ENCODE peak calls at places on chromosomes 6 and 20, in ten cellular contexts. One of them, this sample, is unnamed.

GRCh38 chr6:17972978-17973622 is 14.3 kb downstream of the KIF13A start:
- ATAC-seq in body of pancreas: no peak
- ATAC-seq in gastrocnemius medialis: no peak
- ATAC-seq in HCT116: no peak
- ATAC-seq in A549: no peak
- ATAC-seq in heart left ventricle: peak; percentile 77
- ATAC-seq in K562: peak; percentile 13
- ATAC-seq in GM12878: no peak
- ATAC-seq in right lobe of liver: no peak
- ATAC-seq in upper lobe of left lung: no peak
- ATAC-seq in this sample: no peak

GRCh38 chr6:7615611-7616383 is 25.8 kb downstream of the SNRNP48 start:
- ATAC-seq in body of pancreas: peak; percentile 79
- ATAC-seq in gastrocnemius medialis: peak; percentile 51
- ATAC-seq in HCT116: peak; percentile 74
- ATAC-seq in A549: peak; percentile 80
- ATAC-seq in heart left ventricle: peak; percentile 60
- ATAC-seq in K562: peak; percentile 80
- ATAC-seq in GM12878: peak; percentile 57
- ATAC-seq in right lobe of liver: peak; percentile 80
- ATAC-seq in upper lobe of left lung: no peak
- ATAC-seq in this sample: no peak

GRCh38 chr6:160420969-160421556 is 72.9 kb downstream of the SLC22A3 start:
- ATAC-seq in body of pancreas: no peak
- ATAC-seq in gastrocnemius medialis: no peak
- ATAC-seq in HCT116: no peak
- ATAC-seq in A549: no peak
- ATAC-seq in heart left ventricle: peak; percentile 57
- ATAC-seq in K562: no peak
- ATAC-seq in GM12878: no peak
- ATAC-seq in right lobe of liver: no peak
- ATAC-seq in upper lobe of left lung: no peak
- ATAC-seq in this sample: peak; percentile 58

GRCh38 chr20:51001697-51002265 is 21.1 kb downstream of the KCNG1 start:
- ATAC-seq in body of pancreas: no peak
- ATAC-seq in gastrocnemius medialis: no peak
- ATAC-seq in HCT116: no peak
- ATAC-seq in A549: no peak
- ATAC-seq in heart left ventricle: no peak
- ATAC-seq in K562: no peak
- ATAC-seq in GM12878: no peak
- ATAC-seq in right lobe of liver: no peak
- ATAC-seq in upper lobe of left lung: no peak
- ATAC-seq in this sample: no peak

GRCh38 chr6:33335916-33336315 is 18.4 kb upstream of the ZBTB22 start:
- ATAC-seq in body of pancreas: no peak
- ATAC-seq in gastrocnemius medialis: no peak
- ATAC-seq in HCT116: no peak
- ATAC-seq in A549: no peak
- ATAC-seq in heart left ventricle: no peak
- ATAC-seq in K562: no peak
- ATAC-seq in GM12878: peak; percentile 27
- ATAC-seq in right lobe of liver: no peak
- ATAC-seq in upper lobe of left lung: no peak
- ATAC-seq in this sample: no peak

GRCh38 chr20:40634891-40635290 is 54.1 kb downstream of the MAFB start:
- ATAC-seq in body of pancreas: peak; percentile 24
- ATAC-seq in gastrocnemius medialis: no peak
- ATAC-seq in HCT116: no peak
- ATAC-seq in A549: no peak
- ATAC-seq in heart left ventricle: no peak
- ATAC-seq in K562: no peak
- ATAC-seq in GM12878: no peak
- ATAC-seq in right lobe of liver: peak; percentile 74
- ATAC-seq in upper lobe of left lung: no peak
- ATAC-seq in this sample: no peak

GRCh38 chr20:43189614-43190331 is at the start of gene PTPRT:
- ATAC-seq in body of pancreas: no peak
- ATAC-seq in gastrocnemius medialis: no peak
- ATAC-seq in HCT116: no peak
- ATAC-seq in A549: no peak
- ATAC-seq in heart left ventricle: no peak
- ATAC-seq in K562: no peak
- ATAC-seq in GM12878: no peak
- ATAC-seq in right lobe of liver: no peak
- ATAC-seq in upper lobe of left lung: no peak
- ATAC-seq in this sample: no peak

GRCh38 chr6:73857341-73857890 is 161.4 kb downstream of the CD109 start:
- ATAC-seq in body of pancreas: no peak
- ATAC-seq in gastrocnemius medialis: no peak
- ATAC-seq in HCT116: no peak
- ATAC-seq in A549: no peak
- ATAC-seq in heart left ventricle: peak; percentile 38
- ATAC-seq in K562: no peak
- ATAC-seq in GM12878: no peak
- ATAC-seq in right lobe of liver: no peak
- ATAC-seq in upper lobe of left lung: no peak
- ATAC-seq in this sample: no peak

DNA sequence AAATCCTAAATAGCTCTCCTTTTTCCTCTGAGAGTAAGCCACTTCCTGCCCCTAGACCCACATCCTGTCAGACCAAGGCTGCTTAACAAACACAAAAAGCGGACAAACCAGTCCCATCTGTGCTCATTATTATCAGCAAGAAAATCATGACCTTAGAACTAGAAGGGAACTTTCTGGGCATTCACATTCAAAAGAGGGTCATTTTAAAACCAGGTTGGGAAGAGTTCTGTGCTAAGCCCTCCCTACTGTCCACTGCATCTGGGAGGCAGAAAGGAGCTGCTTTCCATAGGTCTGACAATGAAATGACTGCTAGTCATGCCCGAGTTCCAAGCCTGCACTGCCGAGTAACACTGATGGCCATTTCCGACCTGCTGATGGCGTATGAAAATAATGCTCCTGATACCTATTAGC is 15.4 kb downstream of the EZR start:
- ATAC-seq in body of pancreas: no peak
- ATAC-seq in gastrocnemius medialis: no peak
- ATAC-seq in HCT116: peak; percentile 13
- ATAC-seq in A549: no peak
- ATAC-seq in heart left ventricle: no peak
- ATAC-seq in K562: peak; percentile 31
- ATAC-seq in GM12878: peak; percentile 65
- ATAC-seq in right lobe of liver: no peak
- ATAC-seq in upper lobe of left lung: peak; percentile 38
- ATAC-seq in this sample: no peak
- TF ChIP-seq POLR2A in body of pancreas: no peak
- TF ChIP-seq POLR2A in gastrocnemius medialis: no peak
- TF ChIP-seq POLR2A in HCT116: no peak
- TF ChIP-seq POLR2A in A549: no peak
- TF ChIP-seq POLR2A in heart left ventricle: no peak
- TF ChIP-seq POLR2A in K562: no peak
- TF ChIP-seq POLR2A in GM12878: peak; percentile 50
- TF ChIP-seq POLR2A in right lobe of liver: no peak
- TF ChIP-seq POLR2A in upper lobe of left lung: no peak
- TF ChIP-seq POLR2A in this sample: no peak

GRCh38 chr6:89037156-89037900 is 43.2 kb upstream of the PNRC1 start:
- ATAC-seq in body of pancreas: no peak
- ATAC-seq in gastrocnemius medialis: peak; percentile 6
- ATAC-seq in HCT116: no peak
- ATAC-seq in A549: no peak
- ATAC-seq in heart left ventricle: no peak
- ATAC-seq in K562: no peak
- ATAC-seq in GM12878: no peak
- ATAC-seq in right lobe of liver: no peak
- ATAC-seq in upper lobe of left lung: no peak
- ATAC-seq in this sample: no peak

GRCh38 chr6:89034586-89035251 is 45.8 kb upstream of the PNRC1 start:
- ATAC-seq in body of pancreas: no peak
- ATAC-seq in gastrocnemius medialis: peak; percentile 45
- ATAC-seq in HCT116: no peak
- ATAC-seq in A549: peak; percentile 50
- ATAC-seq in heart left ventricle: peak; percentile 49
- ATAC-seq in K562: no peak
- ATAC-seq in GM12878: no peak
- ATAC-seq in right lobe of liver: peak; percentile 27
- ATAC-seq in upper lobe of left lung: peak; percentile 76
- ATAC-seq in this sample: peak; percentile 50

GRCh38 chr6:89032599-89032998 is 48.0 kb upstream of the PNRC1 start:
- ATAC-seq in body of pancreas: no peak
- ATAC-seq in gastrocnemius medialis: peak; percentile 16
- ATAC-seq in HCT116: no peak
- ATAC-seq in A549: no peak
- ATAC-seq in heart left ventricle: no peak
- ATAC-seq in K562: no peak
- ATAC-seq in GM12878: peak; percentile 48
- ATAC-seq in right lobe of liver: no peak
- ATAC-seq in upper lobe of left lung: no peak
- ATAC-seq in this sample: no peak

DNA sequence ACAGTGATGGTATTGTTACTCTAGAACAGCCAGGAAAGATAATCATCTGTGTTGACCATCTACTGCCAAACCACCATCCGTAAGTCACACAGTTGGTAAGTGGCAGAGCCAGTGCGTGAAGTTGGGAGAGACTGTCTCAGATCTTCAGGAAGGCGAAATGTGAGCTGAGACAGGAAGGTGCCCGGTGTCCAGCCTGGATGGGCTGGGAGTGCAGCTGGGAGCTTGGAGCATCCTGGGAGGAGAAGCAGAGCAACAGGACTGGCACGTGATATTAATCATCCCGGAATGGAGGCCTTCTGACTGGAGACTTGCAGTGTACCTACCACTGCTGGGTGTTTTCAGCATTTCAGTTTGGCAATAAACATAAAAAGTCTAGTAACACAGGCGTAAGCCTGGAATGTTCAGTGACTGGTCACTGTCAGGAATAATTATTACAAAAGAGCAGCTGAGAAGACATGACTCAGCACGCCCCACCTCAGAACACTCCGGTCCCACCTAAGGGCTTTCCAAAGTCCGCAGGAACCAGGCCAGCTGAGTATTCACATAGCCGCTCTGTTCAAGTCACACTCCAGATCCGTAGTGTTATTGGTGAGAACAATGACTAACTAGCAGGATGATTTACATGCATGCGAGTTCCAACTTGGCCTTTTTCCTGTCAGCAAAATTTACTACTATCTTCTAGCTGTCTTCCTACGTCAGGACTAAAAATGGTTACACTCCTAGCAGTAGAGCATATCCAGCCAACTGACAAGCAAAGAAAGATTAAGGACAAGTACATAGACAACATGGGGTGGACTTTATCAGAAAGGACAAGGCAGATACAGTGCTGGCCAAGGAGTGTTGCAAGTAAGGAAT is 45.1 kb upstream of the PNRC1 start:
- ATAC-seq in body of pancreas: peak; percentile 89
- ATAC-seq in gastrocnemius medialis: peak; percentile 81
- ATAC-seq in HCT116: no peak
- ATAC-seq in A549: peak; percentile 91
- ATAC-seq in heart left ventricle: peak; percentile 94
- ATAC-seq in K562: peak; percentile 90
- ATAC-seq in GM12878: no peak
- ATAC-seq in right lobe of liver: peak; percentile 85
- ATAC-seq in upper lobe of left lung: peak; percentile 92
- ATAC-seq in this sample: peak; percentile 91
- TF ChIP-seq POLR2A in body of pancreas: peak; percentile 52
- TF ChIP-seq POLR2A in gastrocnemius medialis: peak; percentile 75
- TF ChIP-seq POLR2A in HCT116: no peak
- TF ChIP-seq POLR2A in A549: no peak
- TF ChIP-seq POLR2A in heart left ventricle: no peak
- TF ChIP-seq POLR2A in K562: no peak
- TF ChIP-seq POLR2A in GM12878: no peak
- TF ChIP-seq POLR2A in right lobe of liver: peak; percentile 82
- TF ChIP-seq POLR2A in upper lobe of left lung: peak; percentile 21
- TF ChIP-seq POLR2A in this sample: no peak

DNA sequence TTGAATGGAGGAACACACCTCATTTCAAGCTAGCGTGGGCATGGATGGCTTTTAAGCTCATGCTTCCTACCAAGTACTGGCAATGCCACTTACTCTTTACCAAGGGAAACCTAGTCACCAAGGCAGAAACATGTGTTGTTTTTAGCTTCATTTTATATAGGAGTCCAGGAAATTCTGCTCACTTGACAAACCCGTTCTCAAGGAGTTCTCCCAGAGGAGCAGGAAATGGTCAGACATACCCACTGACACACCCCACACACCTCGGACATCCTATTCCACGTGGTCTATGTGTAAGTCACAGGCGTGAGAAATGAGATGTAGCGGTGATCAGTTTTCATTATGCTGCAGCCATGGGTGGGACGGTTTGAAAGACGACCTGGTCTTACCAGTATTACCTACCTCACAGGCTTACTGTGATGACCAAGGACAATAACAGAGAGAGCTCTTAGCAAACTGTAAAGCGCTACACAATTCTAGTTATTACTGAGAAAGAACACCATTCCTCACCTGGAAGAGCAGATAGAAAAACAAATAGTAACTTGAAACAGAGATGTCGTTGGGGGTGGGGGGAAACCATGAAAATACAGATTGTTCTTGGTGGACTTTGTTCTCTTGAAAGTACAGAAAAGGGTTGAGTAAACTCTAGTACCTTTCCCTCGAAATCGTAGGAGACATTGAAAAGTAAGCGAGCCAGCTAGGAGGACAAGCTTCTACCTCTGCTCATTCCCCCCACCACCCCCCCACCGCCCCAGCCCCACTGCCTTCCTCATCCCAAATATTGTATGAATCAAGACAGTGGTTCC is 1.7 kb downstream of the CNKSR3 start:
- ATAC-seq in body of pancreas: no peak
- ATAC-seq in gastrocnemius medialis: no peak
- ATAC-seq in HCT116: no peak
- ATAC-seq in A549: no peak
- ATAC-seq in heart left ventricle: no peak
- ATAC-seq in K562: peak; percentile 7
- ATAC-seq in GM12878: no peak
- ATAC-seq in right lobe of liver: peak; percentile 3
- ATAC-seq in upper lobe of left lung: peak; percentile 25
- ATAC-seq in this sample: no peak
- TF ChIP-seq POLR2A in body of pancreas: peak; percentile 18
- TF ChIP-seq POLR2A in gastrocnemius medialis: no peak
- TF ChIP-seq POLR2A in HCT116: no peak
- TF ChIP-seq POLR2A in A549: no peak
- TF ChIP-seq POLR2A in heart left ventricle: no peak
- TF ChIP-seq POLR2A in K562: no peak
- TF ChIP-seq POLR2A in GM12878: no peak
- TF ChIP-seq POLR2A in right lobe of liver: no peak
- TF ChIP-seq POLR2A in upper lobe of left lung: no peak
- TF ChIP-seq POLR2A in this sample: no peak

GRCh38 chr6:44001318-44001868 is 125.9 kb downstream of the MRPL14 start:
- ATAC-seq in body of pancreas: no peak
- ATAC-seq in gastrocnemius medialis: no peak
- ATAC-seq in HCT116: peak; percentile 68
- ATAC-seq in A549: peak; percentile 55
- ATAC-seq in heart left ventricle: no peak
- ATAC-seq in K562: peak; percentile 89
- ATAC-seq in GM12878: peak; percentile 67
- ATAC-seq in right lobe of liver: no peak
- ATAC-seq in upper lobe of left lung: peak; percentile 83
- ATAC-seq in this sample: no peak

GRCh38 chr6:44002071-44002590 is 125.1 kb downstream of the MRPL14 start:
- ATAC-seq in body of pancreas: peak; percentile 77
- ATAC-seq in gastrocnemius medialis: no peak
- ATAC-seq in HCT116: peak; percentile 37
- ATAC-seq in A549: peak; percentile 60
- ATAC-seq in heart left ventricle: no peak
- ATAC-seq in K562: no peak
- ATAC-seq in GM12878: peak; percentile 3
- ATAC-seq in right lobe of liver: peak; percentile 40
- ATAC-seq in upper lobe of left lung: peak; percentile 32
- ATAC-seq in this sample: no peak

GRCh38 chr6:44002591-44003344 is 124.5 kb downstream of the MRPL14 start:
- ATAC-seq in body of pancreas: peak; percentile 68
- ATAC-seq in gastrocnemius medialis: peak; percentile 36
- ATAC-seq in HCT116: peak; percentile 40
- ATAC-seq in A549: peak; percentile 72
- ATAC-seq in heart left ventricle: peak; percentile 54
- ATAC-seq in K562: no peak
- ATAC-seq in GM12878: peak; percentile 28
- ATAC-seq in right lobe of liver: peak; percentile 11
- ATAC-seq in upper lobe of left lung: no peak
- ATAC-seq in this sample: peak; percentile 76

GRCh38 chr6:43999628-44000027 is 127.6 kb downstream of the MRPL14 start:
- ATAC-seq in body of pancreas: no peak
- ATAC-seq in gastrocnemius medialis: no peak
- ATAC-seq in HCT116: no peak
- ATAC-seq in A549: no peak
- ATAC-seq in heart left ventricle: no peak
- ATAC-seq in K562: no peak
- ATAC-seq in GM12878: no peak
- ATAC-seq in right lobe of liver: no peak
- ATAC-seq in upper lobe of left lung: no peak
- ATAC-seq in this sample: no peak

GRCh38 chr6:44000164-44000842 is 126.9 kb downstream of the MRPL14 start:
- ATAC-seq in body of pancreas: no peak
- ATAC-seq in gastrocnemius medialis: no peak
- ATAC-seq in HCT116: peak; percentile 62
- ATAC-seq in A549: no peak
- ATAC-seq in heart left ventricle: no peak
- ATAC-seq in K562: peak; percentile 16
- ATAC-seq in GM12878: peak; percentile 68
- ATAC-seq in right lobe of liver: no peak
- ATAC-seq in upper lobe of left lung: peak; percentile 83
- ATAC-seq in this sample: no peak
- TF ChIP-seq POLR2A in body of pancreas: no peak
- TF ChIP-seq POLR2A in gastrocnemius medialis: no peak
- TF ChIP-seq POLR2A in HCT116: no peak
- TF ChIP-seq POLR2A in A549: no peak
- TF ChIP-seq POLR2A in heart left ventricle: no peak
- TF ChIP-seq POLR2A in K562: no peak
- TF ChIP-seq POLR2A in GM12878: peak; percentile 74
- TF ChIP-seq POLR2A in right lobe of liver: no peak
- TF ChIP-seq POLR2A in upper lobe of left lung: peak; percentile 58
- TF ChIP-seq POLR2A in this sample: no peak